ENCODE peak calls at places on chromosome 10, in five cellular contexts. M is transverse colon, K is SK-N-MC, D is spleen, Z is stomach. G is an unnamed sample.

GRCh38 chr10:130336612-130337304 is 200.6 kb downstream of the GLRX3 start:
- DNase-seq in M (no peak), D (no peak), Z (no peak), K (no peak), G (no peak)

GRCh38 chr10:93315261-93315660 is 166.9 kb downstream of the MYOF start:
- DNase-seq in M (no peak), D (no peak), K (no peak), Z (no peak), G (no peak)

GRCh38 chr10:18279202-18279601 is 139.0 kb downstream of the CACNB2 start:
- DNase-seq in K (no peak), D (no peak), M (no peak), Z (no peak), G (no peak)

GRCh38 chr10:79583488-79584024 is 23.3 kb upstream of the SFTPA2 start:
- DNase-seq in Z (no peak), D (no peak), M (no peak), K (no peak), G (no peak)

GRCh38 chr10:33109788-33110469 is 151.9 kb upstream of the ITGB1 start:
- DNase-seq in K (no peak), Z (no peak), M (no peak), D (no peak), G (no peak)

GRCh38 chr10:97718178-97718577 is 4.6 kb downstream of the MARVELD1 start:
- DNase-seq in D (peak), M (no peak), K (no peak), Z (no peak), G (no peak)

GRCh38 chr10:69360485-69361302 is 56.0 kb downstream of the TACR2 start:
- DNase-seq in D (no peak), Z (peak), K (no peak), M (peak), G (peak)

GRCh38 chr10:89427629-89428028 is 13.3 kb downstream of the IFIT5 start:
- DNase-seq in M (no peak), K (no peak), D (no peak), Z (no peak), G (no peak)

GRCh38 chr10:92264249-92264648 is 26.6 kb downstream of the CPEB3 start:
- DNase-seq in Z (no peak), M (no peak), K (no peak), D (no peak), G (no peak)

GRCh38 chr10:79454259-79454658 is 8.8 kb upstream of the ZCCHC24 start:
- DNase-seq in K (no peak), Z (no peak), M (no peak), D (no peak), G (no peak)

GRCh38 chr10:31099664-31100063 is 68.0 kb upstream of the ZNF438 start:
- DNase-seq in D (no peak), K (no peak), Z (peak), M (peak), G (no peak)

GRCh38 chr10:44517635-44518034 is 132.7 kb upstream of the CXCL12 start:
- DNase-seq in M (no peak), K (no peak), D (no peak), Z (no peak), G (no peak)

GRCh38 chr10:75071164-75071489 is 40.3 kb upstream of the SAMD8 start:
- DNase-seq in D (peak), K (no peak), M (no peak), Z (no peak), G (peak)

GRCh38 chr10:132859084-132859855 is 73.3 kb upstream of the NKX6-2 start:
- DNase-seq in D (peak), K (no peak), Z (no peak), M (no peak), G (peak)

GRCh38 chr10:63515002-63515763 is 6.0 kb upstream of the REEP3 start:
- DNase-seq in D (no peak), M (no peak), Z (no peak), K (no peak), G (no peak)

GRCh38 chr10:44083719-44084400 is 301.0 kb downstream of the CXCL12 start:
- DNase-seq in Z (no peak), M (no peak), K (no peak), D (no peak), G (no peak)

GRCh38 chr10:121468726-121469125 is 129.5 kb downstream of the FGFR2 start:
- DNase-seq in K (no peak), Z (no peak), M (no peak), D (no peak), G (no peak)

GRCh38 chr10:51001587-51001986 is 72.7 kb upstream of the PRKG1 start:
- DNase-seq in D (no peak), Z (no peak), K (no peak), M (no peak), G (no peak)

GRCh38 chr10:112991888-112992491 is 41.9 kb downstream of the TCF7L2 start:
- DNase-seq in K (no peak), Z (no peak), M (no peak), D (no peak), G (peak)

GRCh38 chr10:77784856-77785255 is 141.7 kb downstream of the DLG5 start:
- DNase-seq in D (no peak), K (no peak), Z (no peak), M (no peak), G (no peak)

GRCh38 chr10:112811741-112812551 is 138.1 kb upstream of the TCF7L2 start:
- DNase-seq in D (no peak), M (peak), Z (peak), K (peak), G (peak)

GRCh38 chr10:22714524-22715289 is at the start of gene PIP4K2A:
- DNase-seq in M (peak), Z (peak), K (no peak), D (peak), G (peak)

GRCh38 chr10:13587367-13587766 is 602 bp downstream of the PRPF18 start:
- DNase-seq in K (no peak), D (peak), M (peak), Z (no peak), G (no peak)

GRCh38 chr10:123614888-123615287 is 51.3 kb upstream of the GPR26 start:
- DNase-seq in Z (peak), M (peak), K (no peak), D (no peak), G (no peak)

GRCh38 chr10:81179805-81180452 is 642.2 kb downstream of the SH2D4B start:
- DNase-seq in Z (no peak), M (peak), K (no peak), D (no peak), G (no peak)

GRCh38 chr10:127694580-127695193 is 42.3 kb upstream of the FOXI2 start:
- DNase-seq in Z (no peak), M (peak), K (no peak), D (no peak), G (no peak)

GRCh38 chr10:49601857-49602256 is 8.3 kb upstream of the SLC18A3 start:
- DNase-seq in D (peak), K (no peak), M (no peak), Z (peak), G (no peak)

DNA sequence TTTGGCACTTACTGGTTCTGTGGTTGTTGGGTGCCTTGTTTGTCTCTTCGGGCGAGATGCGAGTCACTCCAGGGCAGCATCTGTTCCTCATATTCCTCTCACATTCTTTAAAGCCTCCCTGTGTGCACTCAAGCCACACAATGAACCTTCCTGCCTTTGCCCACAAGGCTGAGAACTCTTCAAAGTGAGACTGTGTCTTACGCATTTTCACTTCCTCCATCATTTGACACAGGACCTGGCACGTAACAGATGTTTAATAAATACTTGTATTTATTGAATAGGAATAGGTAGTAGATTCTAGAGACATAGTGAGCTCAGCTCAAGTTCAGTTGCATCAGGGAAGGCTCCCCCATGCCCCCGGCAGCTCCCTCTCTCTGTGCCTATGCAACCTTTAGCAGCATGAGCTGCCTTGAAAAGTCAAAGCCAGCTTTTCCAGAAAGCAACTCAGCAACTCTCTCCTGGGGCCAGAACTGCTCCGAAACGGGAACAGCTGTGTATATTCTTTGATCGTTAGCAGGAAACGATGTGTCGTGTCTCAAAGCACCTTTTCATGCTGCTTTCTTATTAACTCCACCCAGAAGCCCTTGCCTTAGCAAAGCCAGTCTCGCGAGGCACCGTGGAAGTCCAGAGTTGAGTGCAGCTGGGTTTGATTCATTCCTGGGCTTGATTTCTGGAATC is 97.5 kb downstream of the PFKFB3 start:
- DNase-seq in M (peak), K (no peak), Z (no peak), D (no peak), G (no peak)
- H3K27ac ChIP-seq in M (peak), K (peak), Z (peak), D (peak), G (peak)

DNA sequence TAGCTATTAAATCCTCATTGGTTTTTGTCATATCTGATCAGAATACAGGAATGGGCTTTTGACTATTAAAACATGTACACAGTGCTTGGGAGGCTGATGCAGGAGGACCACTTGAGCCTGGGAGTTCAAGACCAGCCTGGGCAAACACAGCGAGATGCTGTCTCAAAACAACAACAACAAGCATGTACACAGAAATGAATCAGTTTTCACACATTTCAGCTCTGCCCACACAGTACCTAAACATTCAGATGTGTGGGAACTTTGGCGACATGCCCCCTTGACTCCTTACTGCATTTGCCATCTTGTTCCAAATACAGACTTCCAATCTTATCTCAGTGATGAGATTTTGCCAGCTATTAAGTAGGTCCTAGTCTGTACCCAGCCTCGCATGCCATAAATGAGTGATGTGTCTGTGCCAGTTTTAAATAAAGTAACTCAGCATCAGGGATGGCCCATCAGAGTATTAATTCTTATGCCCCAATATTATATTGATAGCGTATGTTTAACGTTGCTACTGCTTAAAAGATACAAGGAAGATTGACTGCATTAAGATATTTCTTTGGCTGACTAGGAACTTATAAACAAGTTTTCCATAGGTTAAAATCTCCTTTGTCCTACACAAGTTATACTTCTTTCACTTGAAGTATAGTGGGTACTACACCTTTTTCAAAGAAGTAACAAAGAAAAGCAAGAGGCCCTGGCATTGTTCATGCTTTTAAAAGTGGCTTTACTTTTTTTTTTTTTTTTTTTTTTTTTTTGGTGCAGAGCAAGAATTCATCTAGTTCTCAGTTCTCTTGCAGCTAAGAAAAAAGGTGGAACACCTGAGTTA is 244.8 kb downstream of the CELF2 start:
- DNase-seq in M (no peak), Z (no peak), D (no peak), K (no peak), G (no peak)
- TF ChIP-seq POLR2AphosphoS5 in M (no peak), Z (no peak), D (no peak), K (no peak), G (no peak)

DNA sequence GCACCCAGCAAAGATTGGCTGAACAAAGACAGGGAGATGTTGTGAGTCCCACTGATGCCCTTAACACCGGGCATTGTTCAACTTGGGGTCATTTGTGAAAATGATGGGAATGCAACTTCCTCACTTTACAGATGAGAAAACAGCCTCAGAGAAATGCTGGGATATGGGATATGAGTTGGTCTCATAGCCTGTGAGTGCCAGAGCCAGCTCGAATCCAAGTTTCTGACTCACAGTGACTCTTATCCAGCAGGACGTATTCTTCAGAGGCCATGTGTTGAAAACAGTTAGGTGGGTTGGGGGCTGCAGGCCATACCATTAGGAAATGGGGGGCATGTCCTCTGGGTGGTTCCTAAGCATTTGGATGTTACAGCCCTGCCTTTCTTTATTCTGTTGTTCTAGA is 45.2 kb downstream of the KIAA1217 start:
- DNase-seq in M (no peak), K (no peak), D (no peak), Z (no peak), G (no peak)
- H3K27ac ChIP-seq in M (no peak), K (no peak), D (no peak), Z (no peak), G (no peak)

GRCh38 chr10:73867126-73867807 is 7.1 kb downstream of the CAMK2G start:
- DNase-seq in D (no peak), M (no peak), Z (no peak), K (no peak), G (no peak)
- TF ChIP-seq POLR2AphosphoS5 in D (no peak), M (no peak), Z (no peak), K (no peak), G (no peak)

GRCh38 chr10:73857446-73857845 is 16.9 kb downstream of the CAMK2G start:
- DNase-seq in M (no peak), Z (no peak), D (no peak), K (no peak), G (no peak)
- H3K27ac ChIP-seq in M (peak), Z (peak), D (no peak), K (no peak), G (no peak)

DNA sequence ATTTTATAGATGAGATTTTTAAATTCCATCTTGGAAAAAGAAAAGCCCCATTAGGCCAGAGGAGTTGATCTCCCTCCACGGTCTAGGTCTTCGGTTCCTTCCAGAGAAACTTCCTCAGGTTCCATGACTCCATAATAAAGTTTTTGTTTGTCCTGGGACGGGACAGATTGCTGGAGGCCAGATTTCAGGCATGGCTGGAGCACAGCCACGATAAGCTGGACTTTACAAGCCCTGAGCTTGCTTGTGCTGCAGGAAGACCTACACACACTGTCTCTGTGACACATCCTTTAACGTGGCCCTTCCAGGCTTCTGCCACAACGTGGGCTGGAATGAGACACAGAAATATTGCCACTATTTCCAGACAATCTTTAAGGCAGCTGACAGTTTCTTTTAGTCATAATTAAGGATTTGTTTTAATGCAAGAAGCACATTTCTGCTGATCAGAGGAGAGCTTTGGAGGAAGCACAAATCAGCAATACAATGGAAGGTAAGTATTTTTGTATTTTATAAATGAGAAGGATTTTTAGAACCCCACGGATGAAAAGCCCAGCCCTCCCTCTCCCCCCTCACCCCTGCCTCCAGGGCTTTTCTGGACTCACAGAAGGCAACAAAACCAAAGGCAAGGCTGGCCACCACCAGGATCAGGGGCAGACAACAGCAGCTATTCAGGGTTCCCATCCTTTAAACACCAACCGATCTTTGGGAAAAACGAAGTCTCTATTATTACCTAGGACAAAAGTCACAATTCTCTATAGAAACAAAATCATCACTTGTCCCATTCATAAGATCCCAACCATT is 6.5 kb downstream of the CTBP2 start:
- DNase-seq in D (no peak), K (no peak), Z (peak), M (no peak), G (no peak)
- TF ChIP-seq POLR2AphosphoS5 in D (no peak), K (no peak), Z (no peak), M (no peak), G (no peak)

DNA sequence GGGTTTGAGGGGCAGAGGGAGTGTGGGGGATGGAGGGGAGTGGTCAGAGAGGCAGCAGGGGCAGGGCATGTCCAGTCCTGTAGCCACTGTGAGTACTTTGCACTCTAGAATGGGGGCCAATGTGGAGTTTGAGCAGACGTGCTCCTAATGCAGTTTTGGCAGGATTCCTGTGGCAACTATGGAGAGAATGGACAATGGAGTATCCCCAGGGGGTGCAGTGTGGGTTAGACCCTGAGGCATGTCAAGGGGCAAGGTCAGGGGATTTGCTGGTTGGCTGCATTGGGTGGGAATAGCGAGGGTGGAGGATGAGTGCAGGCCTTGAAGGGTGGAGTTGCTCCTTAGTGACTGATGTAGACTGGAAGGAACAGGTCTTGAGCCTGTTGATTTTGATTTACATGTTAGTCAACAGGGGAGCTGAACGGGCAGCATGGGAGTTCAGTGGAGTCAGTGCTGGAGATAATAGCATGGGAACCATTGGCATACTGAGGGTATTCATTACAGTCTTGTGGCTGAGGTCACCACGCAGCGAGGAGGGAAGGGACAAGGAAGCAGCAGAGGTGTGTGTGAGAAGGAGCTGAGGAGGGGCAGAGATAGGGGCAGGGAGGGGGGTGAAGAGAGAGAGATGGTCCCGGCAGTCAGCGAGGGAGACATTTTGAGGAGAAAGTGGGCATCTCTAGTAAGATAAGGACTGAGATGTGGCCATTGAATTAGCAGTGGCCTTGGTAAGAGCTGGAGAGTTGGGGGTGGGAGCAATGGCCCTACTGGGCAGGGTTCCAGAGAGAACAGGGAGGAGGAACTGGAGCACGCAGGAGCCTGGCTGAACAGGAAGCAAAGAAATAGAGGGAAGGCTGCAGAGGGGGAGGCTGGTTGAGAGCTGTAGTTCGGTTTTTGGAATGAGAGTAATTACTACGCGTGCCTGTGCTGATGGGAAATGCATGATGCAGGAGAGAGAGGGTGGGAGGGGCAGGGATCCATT is 112.7 kb downstream of the CCNY start:
- DNase-seq in M (no peak), Z (peak), K (no peak), D (no peak), G (no peak)
- H3K27ac ChIP-seq in M (no peak), Z (peak), K (no peak), D (no peak), G (peak)

GRCh38 chr10:119139464-119140067 is 25.9 kb downstream of the SFXN4 start:
- DNase-seq in Z (peak), D (peak), M (no peak), K (no peak), G (no peak)
- TF ChIP-seq POLR2AphosphoS5 in Z (no peak), D (peak), M (no peak), K (no peak), G (no peak)

G was measured in upper lobe of left lung.